ENCODE peak calls at places on chromosomes 16 and 17, in eight cellular contexts. H, I, M, V, R, S, P and A are unnamed samples.

GRCh38 chr17:980406-981291 is 1.1 kb upstream of the NXN start:
- DNase-seq in P (no peak), M (peak; percentile 94), R (peak; percentile 86), I (peak; percentile 28), H (peak; percentile 85), S (peak; percentile 87), V (peak; percentile 96), A (peak; percentile 61)

GRCh38 chr17:9386401-9386800 is 189.2 kb downstream of the STX8 start:
- DNase-seq in P (no peak), S (no peak), V (no peak), I (no peak), H (no peak), R (peak; percentile 56), M (no peak), A (no peak)

GRCh38 chr16:87487361-87487924 is 5.4 kb downstream of the ZCCHC14 start:
- DNase-seq in V (peak; percentile 84), H (no peak), S (no peak), I (no peak), P (no peak), R (no peak), M (peak; percentile 85), A (no peak)

GRCh38 chr17:68207651-68208253 is 40.1 kb upstream of the AMZ2 start:
- DNase-seq in M (no peak), S (no peak), H (no peak), R (no peak), P (no peak), V (no peak), I (no peak), A (no peak)

GRCh38 chr17:1087381-1088241 is 90.7 kb downstream of the TIMM22 start:
- DNase-seq in R (peak; percentile 59), V (peak; percentile 87), P (no peak), H (peak; percentile 72), S (no peak), I (no peak), M (peak; percentile 95), A (peak; percentile 22)

GRCh38 chr16:84600343-84601229 is 17.3 kb downstream of the COTL1 start:
- DNase-seq in P (no peak), V (no peak), R (peak; percentile 46), I (no peak), S (peak; percentile 91), H (no peak), M (no peak), A (no peak)

GRCh38 chr17:42306385-42306667 is 18.0 kb downstream of the STAT5A start:
- DNase-seq in H (no peak), S (no peak), M (no peak), V (no peak), R (no peak), I (no peak), P (no peak), A (no peak)

GRCh38 chr16:86669937-86670772 is 91.8 kb downstream of the FOXL1 start:
- DNase-seq in P (no peak), H (no peak), R (peak; percentile 55), M (no peak), V (no peak), I (no peak), S (no peak), A (no peak)

GRCh38 chr17:76271669-76272540 is 6.8 kb downstream of the UBALD2 start:
- DNase-seq in H (no peak), R (no peak), I (no peak), V (peak; percentile 70), P (no peak), S (peak; percentile 98), M (peak; percentile 87), A (no peak)

GRCh38 chr17:17416400-17417360 is 60.1 kb upstream of the MED9 start:
- DNase-seq in I (no peak), S (no peak), H (peak; percentile 23), P (no peak), V (no peak), R (peak; percentile 76), M (peak; percentile 45), A (no peak)

GRCh38 chr16:88066680-88067529 is 115.7 kb downstream of the BANP start:
- DNase-seq in P (no peak), H (no peak), I (no peak), R (no peak), V (no peak), S (no peak), M (no peak), A (no peak)

DNA sequence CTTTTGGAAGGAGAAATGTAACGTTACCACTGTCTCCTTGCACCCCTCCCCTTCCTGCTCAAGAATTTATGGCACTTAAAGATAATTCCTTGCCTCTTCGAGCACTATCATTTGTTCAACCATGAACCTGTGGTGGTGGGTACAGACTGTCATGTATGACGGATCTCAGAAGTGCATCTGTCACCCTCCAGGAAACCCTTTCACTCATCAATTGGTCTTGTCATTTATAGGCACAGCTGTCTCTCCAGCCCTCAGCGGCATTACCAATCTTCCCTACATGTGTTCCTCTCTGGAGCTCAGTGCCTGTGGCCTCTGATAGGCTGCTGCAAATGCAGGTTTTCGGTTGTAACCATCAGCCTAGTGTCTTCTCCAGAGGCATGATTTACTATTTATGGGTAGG is 15.0 kb downstream of the CNTNAP4 start:
- DNase-seq in H (no peak), P (no peak), R (no peak), M (no peak), S (no peak), I (no peak), V (no peak), A (no peak)
- TF ChIP-seq CTCF in H (no peak), P (no peak), R (no peak), M (no peak), S (no peak), I (no peak), V (no peak), A (no peak)

GRCh38 chr16:14486520-14487303 is 143.3 kb downstream of the PARN start:
- DNase-seq in V (peak; percentile 46), I (peak; percentile 72), S (no peak), P (peak; percentile 79), R (peak; percentile 94), M (peak; percentile 75), H (peak; percentile 87), A (peak; percentile 14)

GRCh38 chr16:14490281-14490680 is 139.8 kb downstream of the PARN start:
- DNase-seq in V (no peak), M (peak; percentile 40), S (no peak), H (no peak), I (no peak), R (no peak), P (no peak), A (no peak)

GRCh38 chr16:14491831-14492529 is 138.1 kb downstream of the PARN start:
- DNase-seq in I (no peak), V (no peak), R (no peak), H (no peak), P (no peak), M (no peak), S (no peak), A (no peak)

GRCh38 chr16:14487579-14487978 is 142.5 kb downstream of the PARN start:
- DNase-seq in R (no peak), H (no peak), V (no peak), S (no peak), I (no peak), M (no peak), P (no peak), A (no peak)

DNA sequence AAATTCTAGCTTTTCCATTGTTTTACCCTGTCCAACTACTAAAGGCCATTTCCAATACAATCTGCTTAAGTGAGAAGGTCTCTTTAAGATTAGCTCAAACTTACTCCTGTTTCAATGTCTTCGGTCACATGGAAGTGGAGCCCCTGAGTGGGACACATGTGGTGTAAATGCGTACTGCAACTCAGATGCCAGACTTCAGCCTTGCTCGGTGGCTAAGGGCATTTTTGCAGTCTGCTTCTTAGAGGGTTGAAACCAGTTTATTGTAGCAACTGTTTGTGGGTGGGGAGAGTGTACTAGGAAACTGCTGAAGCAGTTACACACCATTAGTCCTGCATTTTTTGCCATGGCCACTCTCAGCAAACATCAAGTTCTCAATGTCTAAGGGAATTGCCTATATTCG is 140.6 kb downstream of the PARN start:
- DNase-seq in M (peak; percentile 76), I (no peak), S (peak; percentile 45), R (no peak), V (peak; percentile 79), P (no peak), H (no peak), A (no peak)
- TF ChIP-seq CTCF in M (peak; percentile 66), I (no peak), S (no peak), R (peak; percentile 28), V (peak; percentile 40), P (peak; percentile 20), H (no peak), A (peak; percentile 49)

GRCh38 chr16:71673190-71673956 is 47.4 kb downstream of the MARVELD3 start:
- DNase-seq in S (peak; percentile 18), H (no peak), M (no peak), P (no peak), V (no peak), I (no peak), R (no peak), A (no peak)

GRCh38 chr16:71671165-71671564 is 45.2 kb downstream of the MARVELD3 start:
- DNase-seq in S (no peak), H (no peak), M (no peak), R (no peak), I (no peak), P (no peak), V (no peak), A (no peak)

GRCh38 chr16:71670537-71670936 is 44.6 kb downstream of the MARVELD3 start:
- DNase-seq in H (no peak), P (no peak), S (no peak), V (no peak), M (no peak), R (no peak), I (no peak), A (no peak)

GRCh38 chr16:71669926-71670536 is 44.0 kb downstream of the MARVELD3 start:
- DNase-seq in S (no peak), M (no peak), P (no peak), R (no peak), V (no peak), H (no peak), I (no peak), A (no peak)

GRCh38 chr16:71672125-71672524 is 46.1 kb downstream of the MARVELD3 start:
- DNase-seq in I (no peak), M (no peak), R (no peak), P (no peak), V (no peak), H (no peak), S (no peak), A (no peak)
- TF ChIP-seq CTCF in I (no peak), M (no peak), R (no peak), P (no peak), V (no peak), H (no peak), S (no peak), A (no peak)

DNA sequence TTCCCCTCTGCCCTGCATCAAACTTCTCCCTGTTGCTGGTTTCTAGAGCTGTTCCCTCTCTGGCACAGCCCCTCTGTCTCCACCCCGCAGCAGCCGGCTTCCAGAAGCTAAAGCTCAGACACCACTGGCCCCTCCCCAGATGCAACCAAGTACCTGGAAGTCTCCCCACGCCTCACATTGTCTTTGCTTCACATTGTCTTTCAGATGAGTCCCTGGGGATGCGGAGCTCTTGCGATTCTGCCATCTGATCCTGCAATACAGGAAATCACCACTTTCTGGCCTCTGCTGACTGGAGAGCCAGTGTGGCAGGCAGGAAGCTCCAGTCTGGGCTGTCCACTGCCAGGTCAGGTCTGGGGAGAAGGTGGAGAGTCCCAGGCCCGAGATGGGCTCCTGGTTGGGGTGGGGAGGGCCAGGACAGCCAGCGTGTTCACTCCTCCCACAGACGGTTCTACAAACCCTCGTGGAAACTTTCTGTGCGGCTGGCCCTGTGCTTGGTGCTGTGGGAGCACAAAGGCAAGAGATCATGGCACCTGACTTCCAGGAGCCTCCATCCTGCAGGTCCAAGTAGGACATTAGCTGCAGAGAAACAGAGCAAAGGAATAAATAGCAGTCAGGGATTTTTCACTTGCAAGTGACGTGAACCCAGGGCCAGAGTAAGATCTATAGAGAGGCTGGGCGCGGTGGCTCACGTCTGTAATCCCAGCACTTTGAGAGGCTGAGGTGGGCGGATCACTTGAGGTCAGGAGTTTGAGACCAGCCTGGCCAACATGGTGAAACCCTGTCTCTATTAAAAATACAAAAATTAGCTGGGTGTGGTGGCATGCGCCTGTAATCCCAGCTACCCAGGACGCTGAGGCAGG is 47.9 kb upstream of the MAP3K14 start:
- DNase-seq in H (no peak), V (peak; percentile 99), R (no peak), S (no peak), M (peak; percentile 96), P (no peak), I (peak; percentile 3), A (no peak)
- TF ChIP-seq CTCF in H (no peak), V (no peak), R (peak; percentile 11), S (no peak), M (peak; percentile 46), P (no peak), I (no peak), A (no peak)